ENCODE peak calls at places on chromosomes 16 and 17, in nine cellular contexts. L is neural progenitor cell, P is HCT116, Z is upper lobe of right lung, T is stomach, H is heart right ventricle, Y is GM12878, J is fibroblast of lung, O is Panc1. X is an unnamed sample.
A peak's percentile ranks its signal among the peaks of the same experiment; 100 is the strongest.

GRCh38 chr16:15967223-15967546 is 17.8 kb downstream of the ABCC1 start:
- DNase-seq in P (no peak), J (peak; percentile 46), H (no peak), Y (no peak), O (no peak), Z (no peak), L (no peak), T (no peak), X (no peak)

GRCh38 chr16:78654929-78655328 is 555.5 kb downstream of the WWOX start:
- DNase-seq in O (no peak), Y (no peak), T (no peak), J (no peak), H (no peak), Z (no peak), P (no peak), L (no peak), X (no peak)

GRCh38 chr16:85382717-85383118 is 230.4 kb upstream of the GSE1 start:
- DNase-seq in H (peak; percentile 1), J (no peak), O (no peak), Y (no peak), Z (no peak), L (no peak), T (no peak), P (no peak), X (no peak)

GRCh38 chr16:51168755-51169154 is 17.7 kb upstream of the SALL1 start:
- DNase-seq in L (no peak), Y (no peak), Z (no peak), O (no peak), J (no peak), T (no peak), H (no peak), P (no peak), X (no peak)

GRCh38 chr16:85275533-85276249 is 163.4 kb upstream of the CIBAR2 start:
- DNase-seq in P (peak; percentile 19), H (peak; percentile 78), T (peak; percentile 77), Z (peak; percentile 85), J (peak; percentile 33), Y (no peak), O (peak; percentile 30), L (peak; percentile 88), X (peak; percentile 70)

GRCh38 chr17:76738468-76738850 is 540 bp downstream of the MFSD11 start:
- DNase-seq in O (no peak), H (no peak), L (no peak), T (no peak), J (no peak), Z (no peak), Y (no peak), P (no peak), X (no peak)

GRCh38 chr17:32497431-32498205 is 10.8 kb downstream of the CDK5R1 start:
- DNase-seq in H (no peak), J (peak; percentile 41), Y (no peak), Z (peak; percentile 48), P (no peak), L (no peak), T (no peak), O (no peak), X (no peak)

GRCh38 chr16:15539197-15539596 is 103.8 kb downstream of the MARF1 start:
- DNase-seq in J (no peak), P (peak; percentile 43), Z (no peak), T (no peak), H (no peak), L (peak; percentile 55), Y (no peak), O (no peak), X (no peak)

GRCh38 chr16:84294196-84295142 is at the start of gene WFDC1:
- DNase-seq in P (no peak), Z (peak; percentile 72), O (no peak), Y (no peak), L (peak; percentile 37), J (no peak), H (peak; percentile 29), T (no peak), X (no peak)

GRCh38 chr16:81900456-81900855 is 110.8 kb downstream of the SDR42E1 start:
- DNase-seq in O (no peak), L (no peak), Y (no peak), T (no peak), P (no peak), J (no peak), H (no peak), Z (no peak), X (no peak)

GRCh38 chr16:81900014-81900413 is 111.3 kb downstream of the SDR42E1 start:
- DNase-seq in P (no peak), O (no peak), Z (no peak), L (no peak), J (no peak), Y (no peak), H (no peak), T (no peak), X (no peak)

GRCh38 chr16:81901483-81901882 is 109.8 kb downstream of the SDR42E1 start:
- DNase-seq in P (no peak), O (no peak), H (no peak), J (no peak), T (peak; percentile 71), L (no peak), Z (no peak), Y (no peak), X (no peak)

GRCh38 chr16:81902025-81902424 is 109.2 kb downstream of the SDR42E1 start:
- DNase-seq in T (no peak), L (no peak), Z (no peak), O (no peak), Y (no peak), J (no peak), H (no peak), P (no peak), X (no peak)

GRCh38 chr16:81899601-81900000 is 111.7 kb downstream of the SDR42E1 start:
- DNase-seq in O (no peak), J (no peak), P (no peak), L (no peak), Z (no peak), H (no peak), Y (no peak), T (no peak), X (no peak)
- H3K36me3 ChIP-seq in O (no peaks in the 10 kb centered on the region), J (no peaks in the 10 kb centered on the region), P (no peaks in the 10 kb centered on the region), L (no peaks in the 10 kb centered on the region), Z (peaks cover 30% of the 10 kb centered on the region), H (no peaks in the 10 kb centered on the region), Y (peaks cover 66% of the 10 kb centered on the region), T (peaks cover 25% of the 10 kb centered on the region), X (peaks cover 10% of the 10 kb centered on the region)

GRCh38 chr17:50594931-50595330 is 34.4 kb downstream of the CACNA1G start:
- DNase-seq in T (no peak), J (no peak), P (no peak), L (no peak), Z (no peak), O (no peak), Y (no peak), H (peak; percentile 3), X (no peak)

GRCh38 chr17:50598487-50598886 is 36.2 kb upstream of the ABCC3 start:
- DNase-seq in H (no peak), O (no peak), P (no peak), L (no peak), Z (no peak), J (no peak), T (no peak), Y (peak; percentile 8), X (no peak)

GRCh38 chr17:50594040-50594618 is 33.6 kb downstream of the CACNA1G start:
- DNase-seq in T (no peak), O (no peak), L (no peak), Z (no peak), P (no peak), Y (no peak), H (no peak), J (no peak), X (no peak)

GRCh38 chr17:50593321-50593720 is 32.8 kb downstream of the CACNA1G start:
- DNase-seq in L (peak; percentile 94), H (peak; percentile 59), Y (no peak), T (peak; percentile 49), O (no peak), Z (peak; percentile 86), P (no peak), J (no peak), X (peak; percentile 33)

GRCh38 chr17:50596191-50597037 is 35.9 kb downstream of the CACNA1G start:
- DNase-seq in H (no peak), Y (no peak), T (no peak), J (no peak), Z (no peak), L (peak; percentile 71), P (no peak), O (no peak), X (no peak)
- TF ChIP-seq CTCF in H (peak; percentile 31), Y (no peak), T (no peak), J (peak; percentile 20), Z (peak; percentile 23), L (peak; percentile 67), P (no peak), O (no peak), X (no peak)

GRCh38 chr17:66580601-66581385 is 254.1 kb upstream of the CACNG5 start:
- DNase-seq in L (no peak), J (no peak), Y (no peak), P (no peak), H (peak; percentile 19), T (peak; percentile 34), O (peak; percentile 13), Z (no peak), X (peak; percentile 35)
- H3K36me3 ChIP-seq in L (no peaks in the 10 kb centered on the region), J (no peaks in the 10 kb centered on the region), Y (no peaks in the 10 kb centered on the region), P (no peaks in the 10 kb centered on the region), H (no peaks in the 10 kb centered on the region), T (no peaks in the 10 kb centered on the region), O (no peaks in the 10 kb centered on the region), Z (no peaks in the 10 kb centered on the region), X (no peaks in the 10 kb centered on the region)

GRCh38 chr17:29728490-29728889 is 105.8 kb upstream of the CORO6 start:
- DNase-seq in J (no peak), P (no peak), H (no peak), L (no peak), Y (no peak), O (no peak), T (no peak), Z (no peak), X (no peak)
- TF ChIP-seq CTCF in J (no peak), P (no peak), H (no peak), L (no peak), Y (no peak), O (no peak), T (no peak), Z (no peak), X (no peak)